ENCODE peak calls at places on chromosome 5, in four cellular contexts. A is PC-3, N is IMR-90, P is GM23248. E is an unnamed sample.
A peak's percentile ranks its signal among the peaks of the same experiment; 100 is the strongest.

GRCh38 chr5:178288373-178289368 is 56.1 kb upstream of the PHYKPL start:
- DNase-seq in A (peak; percentile 56), N (no peak), P (peak; percentile 21), E (no peak)

GRCh38 chr5:1511037-1511436 is 12.7 kb downstream of the LPCAT1 start:
- DNase-seq in A (no peak), N (no peak), P (no peak), E (no peak)

GRCh38 chr5:177491429-177491945 is 5.9 kb downstream of the PDLIM7 start:
- DNase-seq in A (peak; percentile 38), N (no peak), P (peak; percentile 57), E (no peak)

GRCh38 chr5:109105631-109106267 is 304.0 kb downstream of the PJA2 start:
- DNase-seq in A (peak; percentile 60), N (peak; percentile 91), P (peak; percentile 97), E (no peak)

GRCh38 chr5:139761501-139761900 is 34.1 kb upstream of the PSD2 start:
- DNase-seq in A (no peak), N (no peak), P (no peak), E (no peak)

GRCh38 chr5:14108170-14108996 is 34.8 kb upstream of the TRIO start:
- DNase-seq in A (peak; percentile 91), N (peak; percentile 91), P (peak; percentile 93), E (peak; percentile 44)

GRCh38 chr5:134440185-134440755 is 28.6 kb upstream of the CDKN2AIPNL start:
- DNase-seq in A (no peak), N (no peak), P (no peak), E (no peak)

GRCh38 chr5:64074533-64074932 is 91.1 kb upstream of the RNF180 start:
- DNase-seq in A (peak; percentile 76), N (peak; percentile 3), P (peak; percentile 54), E (no peak)

GRCh38 chr5:78783434-78784130 is 135.0 kb upstream of the LHFPL2 start:
- DNase-seq in A (no peak), N (no peak), P (peak; percentile 54), E (no peak)

GRCh38 chr5:1380910-1381309 is 36.0 kb upstream of the CLPTM1L start:
- DNase-seq in A (no peak), N (no peak), P (peak; percentile 42), E (no peak)

GRCh38 chr5:56094579-56095361 is 100.0 kb upstream of the IL6ST start:
- DNase-seq in A (no peak), N (no peak), P (no peak), E (no peak)

GRCh38 chr5:84080908-84081307 is 303.8 kb downstream of the EDIL3 start:
- DNase-seq in A (no peak), N (no peak), P (no peak), E (no peak)

GRCh38 chr5:4575608-4576007 is 564.5 kb upstream of the ADAMTS16 start:
- DNase-seq in A (no peak), N (no peak), P (no peak), E (no peak)

GRCh38 chr5:172095368-172095960 is 89.0 kb upstream of the FBXW11 start:
- DNase-seq in A (no peak), N (no peak), P (no peak), E (no peak)

GRCh38 chr5:125232779-125233230 is 486.4 kb upstream of the ZNF608 start:
- DNase-seq in A (no peak), N (peak; percentile 86), P (peak; percentile 92), E (no peak)

GRCh38 chr5:161625673-161626072 is 59.8 kb upstream of the GABRA6 start:
- DNase-seq in A (no peak), N (no peak), P (no peak), E (no peak)

GRCh38 chr5:175880797-175881312 is 9.5 kb downstream of the CPLX2 start:
- DNase-seq in A (no peak), N (no peak), P (no peak), E (no peak)

GRCh38 chr5:1010641-1011046 is 2.0 kb downstream of the NKD2 start:
- DNase-seq in A (no peak), N (no peak), P (no peak), E (no peak)

GRCh38 chr5:122665087-122665486 is 109.8 kb upstream of the SNX2 start:
- DNase-seq in A (no peak), N (peak; percentile 21), P (no peak), E (no peak)

DNA sequence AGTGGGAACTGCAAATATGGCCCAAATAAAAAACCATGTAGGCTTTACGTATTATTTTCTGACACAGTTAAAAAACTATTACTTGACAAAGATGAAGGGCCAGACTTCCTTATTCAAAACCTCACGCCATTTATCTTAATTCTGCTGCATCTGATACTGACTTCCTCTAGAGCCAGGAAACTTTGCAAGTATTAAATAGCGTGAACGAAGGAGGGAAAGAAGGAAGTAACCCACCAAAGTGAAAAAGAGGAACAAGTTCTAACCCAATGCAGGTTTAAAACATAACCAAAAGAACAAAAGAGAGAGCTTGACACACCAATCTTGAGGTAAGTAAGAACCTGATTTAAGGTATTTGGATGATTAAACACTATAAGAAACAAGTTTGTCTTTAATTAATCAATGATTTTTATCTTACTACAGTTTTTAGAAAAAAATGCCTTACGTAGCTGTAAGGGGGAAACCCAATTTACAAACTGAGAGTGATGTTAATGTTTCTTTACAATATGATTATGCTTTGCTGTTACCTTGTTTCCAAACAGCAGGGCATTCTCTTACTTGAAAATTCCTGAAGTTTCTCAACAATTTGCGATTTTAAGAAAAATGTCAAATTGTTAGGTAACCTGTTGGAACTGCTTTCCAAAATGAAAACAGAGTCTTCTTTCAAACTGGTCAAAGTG is at the start of gene GAPT:
- DNase-seq in A (no peak), N (no peak), P (no peak), E (peak; percentile 9)
- H3K4me3 ChIP-seq in A (no peak within 1 kb of the TSS), N (no peak within 1 kb of the TSS), P (no peak within 1 kb of the TSS), E (no peak within 1 kb of the TSS)

GRCh38 chr5:74248576-74248975 is 392.0 kb downstream of the ENC1 start:
- DNase-seq in A (no peak), N (no peak), P (no peak), E (no peak)

GRCh38 chr5:74252033-74252430 is 388.5 kb downstream of the ENC1 start:
- DNase-seq in A (no peak), N (no peak), P (no peak), E (no peak)

GRCh38 chr5:74250304-74251102 is 390.0 kb downstream of the ENC1 start:
- DNase-seq in A (no peak), N (no peak), P (no peak), E (no peak)

GRCh38 chr5:74254257-74254656 is 386.3 kb downstream of the ENC1 start:
- DNase-seq in A (no peak), N (no peak), P (no peak), E (no peak)

DNA sequence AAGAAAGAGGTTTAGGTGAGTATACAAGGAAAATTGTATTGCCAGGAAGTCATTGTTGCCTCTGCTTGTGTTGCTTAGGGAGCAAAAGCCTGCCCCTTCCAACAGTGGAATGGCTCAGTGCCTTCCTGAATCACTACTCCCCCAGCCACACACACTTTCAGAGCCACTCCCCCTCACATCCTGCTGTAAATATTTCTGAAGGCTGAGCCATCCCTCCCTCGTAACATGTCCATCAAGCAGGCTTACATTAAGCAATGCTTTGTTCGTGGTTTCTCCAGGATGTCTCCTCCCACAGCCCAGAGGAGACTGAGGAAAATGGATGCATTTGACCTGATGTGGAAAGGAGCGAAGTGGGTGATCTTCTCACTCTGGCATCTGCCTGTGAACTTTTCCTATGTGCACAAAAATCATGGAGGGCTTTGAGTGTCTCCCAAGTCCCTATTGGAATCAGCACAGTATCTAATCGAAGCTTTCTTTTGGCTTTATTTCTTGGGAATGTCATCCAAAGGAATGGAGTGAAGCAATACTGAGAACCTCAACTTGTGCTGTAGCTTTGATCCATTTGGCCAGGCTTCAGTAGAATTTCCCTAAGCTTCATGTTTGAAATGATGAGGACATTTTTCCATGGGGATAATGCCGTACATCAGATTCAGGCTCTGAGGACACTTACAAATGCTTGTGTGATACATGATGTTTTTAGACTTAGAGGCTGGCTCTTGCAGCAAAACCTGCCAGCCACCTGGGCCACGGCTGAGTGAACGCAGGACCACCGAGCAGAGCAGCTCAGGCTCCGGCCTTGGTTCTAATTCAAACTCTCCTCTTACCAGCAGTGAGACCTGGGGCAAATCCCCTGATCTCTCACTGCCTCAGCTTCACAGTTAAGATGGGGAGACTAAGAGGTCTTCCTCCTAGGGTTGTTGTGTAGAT is 389.2 kb downstream of the ENC1 start:
- DNase-seq in A (peak; percentile 91), N (peak; percentile 96), P (peak; percentile 96), E (no peak)
- H3K4me2 ChIP-seq in A (peak overlapping the region; percentile 60), N (peak overlapping the region; percentile 19), P (peak overlapping the region; percentile 55), E (no peak overlapping the region)

DNA sequence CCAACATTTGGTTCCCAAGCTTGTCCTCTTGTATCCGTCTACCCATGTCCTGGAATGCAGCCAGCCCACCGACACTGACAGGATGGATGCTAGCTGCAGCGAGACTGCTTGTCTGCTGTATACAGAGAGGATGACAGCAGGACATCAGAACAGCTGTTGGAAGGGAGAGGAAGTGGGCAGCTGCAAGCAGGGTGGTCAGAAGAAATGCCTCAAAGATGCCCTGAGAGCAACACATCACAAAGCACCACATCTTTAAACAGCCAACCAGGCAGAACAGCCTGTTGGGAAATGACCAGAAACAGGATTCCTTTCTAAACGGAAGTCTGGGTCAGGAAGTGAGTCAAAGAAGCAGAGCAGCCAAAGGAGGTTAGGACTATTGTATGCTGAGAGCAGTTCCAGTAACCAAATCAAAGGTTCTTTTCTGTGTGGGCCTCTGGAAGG is 219.1 kb downstream of the NDUFS4 start:
- DNase-seq in A (peak; percentile 39), N (peak; percentile 73), P (peak; percentile 65), E (no peak)
- H3K4me3 ChIP-seq in A (no peak overlapping the region), N (no peak overlapping the region), P (no peak overlapping the region), E (no peak overlapping the region)

GRCh38 chr5:68250662-68251298 is 35.2 kb downstream of the PIK3R1 start:
- DNase-seq in A (no peak), N (no peak), P (no peak), E (no peak)
- H3K4me2 ChIP-seq in A (no peak overlapping the region), N (peak overlapping the region; percentile 46), P (no peak overlapping the region), E (no peak overlapping the region)

GRCh38 chr5:32030226-32030625 is 143.9 kb downstream of the GOLPH3 start:
- DNase-seq in A (no peak), N (no peak), P (peak; percentile 9), E (no peak)

GRCh38 chr5:32027093-32027716 is 146.9 kb downstream of the GOLPH3 start:
- DNase-seq in A (no peak), N (no peak), P (peak; percentile 40), E (no peak)

GRCh38 chr5:32029291-32029690 is 144.8 kb downstream of the GOLPH3 start:
- DNase-seq in A (peak; percentile 61), N (peak; percentile 18), P (peak; percentile 83), E (no peak)

GRCh38 chr5:32030686-32031478 is 143.2 kb downstream of the GOLPH3 start:
- DNase-seq in A (no peak), N (peak; percentile 32), P (peak; percentile 69), E (no peak)

DNA sequence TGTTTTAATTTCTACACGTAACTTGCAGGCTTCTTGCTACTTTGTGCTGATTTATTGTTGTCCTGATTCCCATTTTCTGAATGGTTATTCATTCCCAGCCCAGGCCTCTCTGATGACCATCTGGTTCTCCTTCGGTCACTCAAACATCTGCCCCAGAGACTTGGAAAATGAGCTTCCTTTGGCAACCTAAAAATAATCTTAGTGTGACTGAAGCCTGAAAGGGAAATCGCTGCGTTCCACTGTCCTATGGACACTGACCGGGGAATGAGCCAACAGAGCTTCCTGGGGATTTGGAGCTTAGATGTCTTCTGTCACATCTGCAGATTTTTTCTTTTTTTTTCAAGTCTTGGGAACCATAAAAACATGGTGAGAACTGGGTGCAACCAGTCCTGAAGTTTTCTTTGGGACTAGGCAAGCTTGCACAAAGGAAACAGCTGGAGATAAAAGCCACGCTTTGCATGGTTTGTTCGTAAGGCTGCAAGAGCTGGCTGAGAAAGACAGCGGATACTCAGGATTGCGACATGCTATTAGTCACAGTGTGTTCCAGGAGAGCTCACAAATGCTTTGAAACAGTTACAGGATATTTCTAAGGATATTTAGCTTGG is 146.3 kb downstream of the GOLPH3 start:
- DNase-seq in A (peak; percentile 92), N (peak; percentile 97), P (peak; percentile 97), E (no peak)
- H3K4me3 ChIP-seq in A (no peak overlapping the region), N (peak overlapping the region; percentile 1), P (peak overlapping the region; percentile 31), E (no peak overlapping the region)

GRCh38 chr5:9112520-9113291 is 433.2 kb downstream of the SEMA5A start:
- DNase-seq in A (no peak), N (peak; percentile 62), P (no peak), E (no peak)
- H3K4me2 ChIP-seq in A (no peak overlapping the region), N (no peak overlapping the region), P (no peak overlapping the region), E (no peak overlapping the region)